ENCODE peak calls at places on chromosomes 1 and 21, in eight cellular contexts. One of them, this sample, is unnamed.

GRCh38 chr1:68969430-68969829 is 472.5 kb upstream of the DEPDC1 start:
- DNase-seq in adrenal gland: no peak
- DNase-seq in H1: no peak
- DNase-seq in A549: no peak
- DNase-seq in IMR-90: no peak
- DNase-seq in Peyer's patch: no peak
- DNase-seq in uterus: no peak
- DNase-seq in tibial nerve: no peak
- DNase-seq in this sample: no peak

GRCh38 chr1:234996245-234996757 is 132.3 kb downstream of the TOMM20 start:
- DNase-seq in adrenal gland: peak; percentile 15
- DNase-seq in H1: no peak
- DNase-seq in A549: no peak
- DNase-seq in IMR-90: no peak
- DNase-seq in Peyer's patch: peak; percentile 11
- DNase-seq in uterus: no peak
- DNase-seq in tibial nerve: no peak
- DNase-seq in this sample: no peak

GRCh38 chr1:223844521-223844961 is 1.2 kb downstream of the TP53BP2 start:
- DNase-seq in adrenal gland: no peak
- DNase-seq in H1: no peak
- DNase-seq in A549: no peak
- DNase-seq in IMR-90: no peak
- DNase-seq in Peyer's patch: no peak
- DNase-seq in uterus: no peak
- DNase-seq in tibial nerve: no peak
- DNase-seq in this sample: no peak

GRCh38 chr1:86149591-86149990 is 7.0 kb downstream of the COL24A1 start:
- DNase-seq in adrenal gland: no peak
- DNase-seq in H1: no peak
- DNase-seq in A549: no peak
- DNase-seq in IMR-90: no peak
- DNase-seq in Peyer's patch: no peak
- DNase-seq in uterus: no peak
- DNase-seq in tibial nerve: no peak
- DNase-seq in this sample: no peak

GRCh38 chr1:119367332-119368124 is 1.1 kb upstream of the HAO2 start:
- DNase-seq in adrenal gland: no peak
- DNase-seq in H1: no peak
- DNase-seq in A549: peak; percentile 32
- DNase-seq in IMR-90: peak; percentile 45
- DNase-seq in Peyer's patch: no peak
- DNase-seq in uterus: no peak
- DNase-seq in tibial nerve: no peak
- DNase-seq in this sample: no peak

GRCh38 chr1:231421616-231421970 is 494 bp downstream of the EGLN1 start:
- DNase-seq in adrenal gland: peak; percentile 52
- DNase-seq in H1: peak; percentile 71
- DNase-seq in A549: no peak
- DNase-seq in IMR-90: peak; percentile 43
- DNase-seq in Peyer's patch: peak; percentile 69
- DNase-seq in uterus: peak; percentile 28
- DNase-seq in tibial nerve: no peak
- DNase-seq in this sample: peak; percentile 49

GRCh38 chr1:55374801-55375616 is 159.8 kb upstream of the USP24 start:
- DNase-seq in adrenal gland: no peak
- DNase-seq in H1: no peak
- DNase-seq in A549: no peak
- DNase-seq in IMR-90: no peak
- DNase-seq in Peyer's patch: peak; percentile 47
- DNase-seq in uterus: peak; percentile 74
- DNase-seq in tibial nerve: peak; percentile 44
- DNase-seq in this sample: no peak

GRCh38 chr21:41762236-41762635 is 4.6 kb downstream of the RIPK4 start:
- DNase-seq in adrenal gland: no peak
- DNase-seq in H1: peak; percentile 71
- DNase-seq in A549: no peak
- DNase-seq in IMR-90: no peak
- DNase-seq in Peyer's patch: no peak
- DNase-seq in uterus: no peak
- DNase-seq in tibial nerve: no peak
- DNase-seq in this sample: no peak

GRCh38 chr1:36432616-36433015 is 17.6 kb downstream of the OSCP1 start:
- DNase-seq in adrenal gland: no peak
- DNase-seq in H1: no peak
- DNase-seq in A549: no peak
- DNase-seq in IMR-90: no peak
- DNase-seq in Peyer's patch: no peak
- DNase-seq in uterus: no peak
- DNase-seq in tibial nerve: no peak
- DNase-seq in this sample: no peak

GRCh38 chr1:220458936-220459335 is 69.0 kb upstream of the MARK1 start:
- DNase-seq in adrenal gland: no peak
- DNase-seq in H1: no peak
- DNase-seq in A549: no peak
- DNase-seq in IMR-90: no peak
- DNase-seq in Peyer's patch: no peak
- DNase-seq in uterus: no peak
- DNase-seq in tibial nerve: no peak
- DNase-seq in this sample: no peak

GRCh38 chr1:203346060-203346754 is 4.7 kb downstream of the FMOD start:
- DNase-seq in adrenal gland: no peak
- DNase-seq in H1: no peak
- DNase-seq in A549: no peak
- DNase-seq in IMR-90: no peak
- DNase-seq in Peyer's patch: no peak
- DNase-seq in uterus: peak; percentile 63
- DNase-seq in tibial nerve: peak; percentile 47
- DNase-seq in this sample: no peak

DNA sequence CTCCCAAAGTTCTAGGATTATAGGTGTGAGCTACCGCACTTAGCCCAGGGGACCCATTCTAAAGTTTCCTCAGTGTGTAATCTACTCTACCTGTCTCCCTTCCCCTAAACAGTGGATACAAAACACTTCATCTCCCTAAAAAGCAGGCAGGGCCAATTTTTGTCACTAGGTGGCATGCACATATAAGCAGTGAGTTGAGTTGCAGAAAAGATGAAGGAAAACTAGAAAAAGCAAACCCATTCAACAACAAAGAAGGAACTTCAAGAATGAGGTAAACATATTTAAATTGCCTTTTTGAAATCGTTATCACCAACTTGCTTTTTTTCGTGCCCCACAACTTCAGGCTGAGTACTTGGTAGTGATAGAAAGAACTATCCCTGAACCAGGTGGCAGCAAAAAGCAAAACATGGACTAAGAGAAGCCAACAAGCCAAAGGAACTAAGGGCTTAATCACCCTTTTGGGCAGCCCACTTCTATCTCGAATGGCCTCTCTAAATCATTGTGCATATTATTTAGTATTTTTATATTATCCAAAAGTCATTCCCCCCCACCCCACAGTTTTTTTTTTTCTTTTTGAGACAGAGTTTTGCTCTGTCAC is 19.7 kb upstream of the ALDH9A1 start:
- DNase-seq in adrenal gland: peak; percentile 41
- DNase-seq in H1: peak; percentile 64
- DNase-seq in A549: peak; percentile 62
- DNase-seq in IMR-90: peak; percentile 71
- DNase-seq in Peyer's patch: peak; percentile 77
- DNase-seq in uterus: peak; percentile 19
- DNase-seq in tibial nerve: peak; percentile 72
- DNase-seq in this sample: peak; percentile 61
- TF ChIP-seq CTCF in adrenal gland: peak; percentile 36
- TF ChIP-seq CTCF in H1: peak; percentile 67
- TF ChIP-seq CTCF in A549: peak; percentile 86
- TF ChIP-seq CTCF in IMR-90: peak; percentile 87
- TF ChIP-seq CTCF in Peyer's patch: no peak
- TF ChIP-seq CTCF in uterus: peak; percentile 62
- TF ChIP-seq CTCF in tibial nerve: peak; percentile 53
- TF ChIP-seq CTCF in this sample: peak; percentile 78

GRCh38 chr1:39370602-39371001 is 120.8 kb upstream of the BMP8A start:
- DNase-seq in adrenal gland: no peak
- DNase-seq in H1: no peak
- DNase-seq in A549: no peak
- DNase-seq in IMR-90: no peak
- DNase-seq in Peyer's patch: no peak
- DNase-seq in uterus: no peak
- DNase-seq in tibial nerve: no peak
- DNase-seq in this sample: no peak
- H3K27ac ChIP-seq in adrenal gland: no peak overlapping the region
- H3K27ac ChIP-seq in H1: no peak overlapping the region
- H3K27ac ChIP-seq in A549: no peak overlapping the region
- H3K27ac ChIP-seq in IMR-90: no peak overlapping the region
- H3K27ac ChIP-seq in Peyer's patch: no peak overlapping the region
- H3K27ac ChIP-seq in uterus: peak overlapping the region; percentile 71
- H3K27ac ChIP-seq in tibial nerve: no peak overlapping the region
- H3K27ac ChIP-seq in this sample: no peak overlapping the region

GRCh38 chr1:11262171-11263049 is at the start of gene MTOR:
- DNase-seq in adrenal gland: peak; percentile 99
- DNase-seq in H1: peak; percentile 94
- DNase-seq in A549: peak; percentile 94
- DNase-seq in IMR-90: peak; percentile 100
- DNase-seq in Peyer's patch: peak; percentile 100
- DNase-seq in uterus: peak; percentile 99
- DNase-seq in tibial nerve: peak; percentile 99
- DNase-seq in this sample: peak; percentile 99
- TF ChIP-seq POLR2A in adrenal gland: peak; percentile 36
- TF ChIP-seq POLR2A in H1: peak; percentile 83
- TF ChIP-seq POLR2A in A549: peak; percentile 59
- TF ChIP-seq POLR2A in IMR-90: peak; percentile 65
- TF ChIP-seq POLR2A in Peyer's patch: peak; percentile 53
- TF ChIP-seq POLR2A in uterus: no peak
- TF ChIP-seq POLR2A in tibial nerve: peak; percentile 35
- TF ChIP-seq POLR2A in this sample: peak; percentile 81

GRCh38 chr1:94526152-94526551 is 15.4 kb downstream of the F3 start:
- DNase-seq in adrenal gland: no peak
- DNase-seq in H1: no peak
- DNase-seq in A549: no peak
- DNase-seq in IMR-90: peak; percentile 71
- DNase-seq in Peyer's patch: no peak
- DNase-seq in uterus: no peak
- DNase-seq in tibial nerve: no peak
- DNase-seq in this sample: no peak

GRCh38 chr1:94528271-94528670 is 13.3 kb downstream of the F3 start:
- DNase-seq in adrenal gland: no peak
- DNase-seq in H1: no peak
- DNase-seq in A549: no peak
- DNase-seq in IMR-90: peak; percentile 58
- DNase-seq in Peyer's patch: no peak
- DNase-seq in uterus: no peak
- DNase-seq in tibial nerve: no peak
- DNase-seq in this sample: no peak

GRCh38 chr1:94528826-94529225 is 12.7 kb downstream of the F3 start:
- DNase-seq in adrenal gland: no peak
- DNase-seq in H1: no peak
- DNase-seq in A549: no peak
- DNase-seq in IMR-90: no peak
- DNase-seq in Peyer's patch: no peak
- DNase-seq in uterus: no peak
- DNase-seq in tibial nerve: no peak
- DNase-seq in this sample: no peak

GRCh38 chr1:94526581-94526980 is 15.0 kb downstream of the F3 start:
- DNase-seq in adrenal gland: no peak
- DNase-seq in H1: no peak
- DNase-seq in A549: no peak
- DNase-seq in IMR-90: no peak
- DNase-seq in Peyer's patch: no peak
- DNase-seq in uterus: no peak
- DNase-seq in tibial nerve: no peak
- DNase-seq in this sample: no peak

DNA sequence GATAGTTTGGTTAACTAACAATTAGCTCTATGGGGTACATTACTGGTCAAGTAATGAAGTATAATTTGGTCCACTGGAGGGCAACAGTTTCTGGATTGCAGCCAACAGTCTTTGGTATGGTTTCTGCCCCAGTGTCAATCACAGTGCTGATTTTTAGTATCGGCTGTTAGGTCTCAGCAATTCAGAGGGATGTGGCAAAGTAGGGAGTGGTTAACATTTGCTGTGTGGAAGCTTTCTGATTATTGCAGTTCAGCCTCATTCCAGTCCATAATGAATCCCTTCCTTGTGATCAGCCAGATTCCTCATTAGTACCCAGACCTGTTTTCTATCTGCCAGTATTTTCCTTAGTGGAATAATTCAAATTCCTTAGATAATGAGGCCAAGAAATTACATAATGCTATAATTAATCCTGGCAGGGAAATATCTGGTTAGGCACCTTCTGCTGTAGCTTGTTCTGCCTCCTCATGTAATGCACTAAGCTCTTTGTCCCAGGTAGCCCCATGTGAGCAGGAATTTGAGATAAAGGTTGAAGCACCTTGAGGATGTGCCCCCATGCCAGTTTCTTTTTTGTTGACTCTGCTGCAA is 14.0 kb downstream of the F3 start:
- DNase-seq in adrenal gland: no peak
- DNase-seq in H1: no peak
- DNase-seq in A549: no peak
- DNase-seq in IMR-90: peak; percentile 62
- DNase-seq in Peyer's patch: no peak
- DNase-seq in uterus: no peak
- DNase-seq in tibial nerve: no peak
- DNase-seq in this sample: no peak
- TF ChIP-seq CTCF in adrenal gland: no peak
- TF ChIP-seq CTCF in H1: no peak
- TF ChIP-seq CTCF in A549: no peak
- TF ChIP-seq CTCF in IMR-90: peak; percentile 15
- TF ChIP-seq CTCF in Peyer's patch: no peak
- TF ChIP-seq CTCF in uterus: peak; percentile 4
- TF ChIP-seq CTCF in tibial nerve: no peak
- TF ChIP-seq CTCF in this sample: no peak

DNA sequence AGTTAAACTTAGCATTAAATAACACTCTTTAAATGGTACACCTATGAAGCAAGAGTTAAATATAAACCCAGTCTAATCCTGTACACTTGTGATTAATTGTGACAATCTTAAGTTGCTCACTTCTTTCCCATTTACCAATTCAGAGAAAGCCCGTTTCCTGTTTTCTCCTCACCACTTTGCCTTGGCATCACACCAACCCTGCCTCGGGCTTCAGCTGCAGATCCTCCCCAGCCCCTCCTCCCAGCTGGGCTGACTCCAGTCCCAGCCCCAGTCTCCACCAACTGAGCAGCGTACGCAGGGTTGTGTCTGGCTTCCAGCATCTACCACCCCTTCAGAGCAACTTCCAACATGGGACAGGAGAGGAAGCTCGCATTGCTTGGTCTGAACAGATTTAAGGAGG is 4.1 kb downstream of the PYCR2 start:
- DNase-seq in adrenal gland: peak; percentile 89
- DNase-seq in H1: no peak
- DNase-seq in A549: no peak
- DNase-seq in IMR-90: peak; percentile 77
- DNase-seq in Peyer's patch: peak; percentile 65
- DNase-seq in uterus: peak; percentile 68
- DNase-seq in tibial nerve: peak; percentile 40
- DNase-seq in this sample: no peak
- H3K27ac ChIP-seq in adrenal gland: no peak overlapping the region
- H3K27ac ChIP-seq in H1: no peak overlapping the region
- H3K27ac ChIP-seq in A549: no peak overlapping the region
- H3K27ac ChIP-seq in IMR-90: no peak overlapping the region
- H3K27ac ChIP-seq in Peyer's patch: peak overlapping the region; percentile 21
- H3K27ac ChIP-seq in uterus: peak overlapping the region; percentile 34
- H3K27ac ChIP-seq in tibial nerve: no peak overlapping the region
- H3K27ac ChIP-seq in this sample: no peak overlapping the region